ENCODE peak calls at places on chromosomes 3 and 15, in four cellular contexts. T is HCT116, G is MM.1S, C is astrocyte. P is an unnamed sample.

GRCh38 chr15:70023064-70023768 is 74.5 kb downstream of the TLE3 start:
- DNase-seq in T (peak), G (peak), C (peak), P (peak)

GRCh38 chr3:56612146-56612545 is 55.2 kb downstream of the CCDC66 start:
- DNase-seq in T (no peak), G (no peak), C (no peak), P (no peak)

GRCh38 chr3:70824078-70824477 is 511.6 kb upstream of the MDFIC2 start:
- DNase-seq in T (no peak), G (no peak), C (peak), P (no peak)

GRCh38 chr3:31448035-31448881 is 84.5 kb upstream of the STT3B start:
- DNase-seq in T (peak), G (peak), C (no peak), P (no peak)

GRCh38 chr3:176514297-176514696 is 683.0 kb downstream of the TBL1XR1 start:
- DNase-seq in T (peak), G (peak), C (peak), P (peak)

GRCh38 chr3:143482106-143483088 is 362.8 kb downstream of the CHST2 start:
- DNase-seq in T (no peak), G (no peak), C (peak), P (no peak)

GRCh38 chr3:29611252-29611651 is 330.4 kb downstream of the RBMS3 start:
- DNase-seq in T (no peak), G (no peak), C (no peak), P (no peak)

GRCh38 chr3:132347095-132347494 is 29.9 kb downstream of the ACP3 start:
- DNase-seq in T (no peak), G (no peak), C (peak), P (no peak)

GRCh38 chr3:151434151-151434890 is 26.5 kb downstream of the IGSF10 start:
- DNase-seq in T (no peak), G (no peak), C (peak), P (peak)

GRCh38 chr3:32414527-32415202 is 23.0 kb downstream of the CMTM7 start:
- DNase-seq in T (no peak), G (peak), C (peak), P (no peak)

GRCh38 chr15:84968301-84968700 is 13.4 kb upstream of the PDE8A start:
- DNase-seq in T (no peak), G (no peak), C (no peak), P (no peak)

GRCh38 chr15:34370129-34370528 is 3.1 kb upstream of the LPCAT4 start:
- DNase-seq in T (no peak), G (no peak), C (no peak), P (no peak)

GRCh38 chr15:101110681-101111569 is 140.9 kb downstream of the CHSY1 start:
- DNase-seq in T (no peak), G (no peak), C (no peak), P (no peak)

GRCh38 chr15:73937726-73938125 is 11.5 kb downstream of the LOXL1 start:
- DNase-seq in T (no peak), G (no peak), C (no peak), P (no peak)

GRCh38 chr3:169929830-169930519 is 18.6 kb downstream of the SAMD7 start:
- DNase-seq in T (peak), G (peak), C (no peak), P (no peak)

GRCh38 chr15:98715401-98715800 is 67.1 kb downstream of the IGF1R start:
- DNase-seq in T (no peak), G (no peak), C (no peak), P (no peak)

GRCh38 chr3:46695177-46695961 is 1.9 kb upstream of the ALS2CL start:
- DNase-seq in T (no peak), G (peak), C (no peak), P (no peak)

GRCh38 chr15:61364871-61365270 is 135.8 kb upstream of the RORA start:
- DNase-seq in T (no peak), G (no peak), C (no peak), P (no peak)

GRCh38 chr3:140388525-140388924 is 289.3 kb upstream of the TRIM42 start:
- DNase-seq in T (no peak), G (no peak), C (no peak), P (no peak)

GRCh38 chr15:95559875-95560394 is 770.6 kb upstream of the NR2F2 start:
- DNase-seq in T (peak), G (no peak), C (peak), P (peak)

GRCh38 chr3:70973558-70973957 is 610.0 kb downstream of the FOXP1 start:
- DNase-seq in T (no peak), G (no peak), C (peak), P (peak)

GRCh38 chr3:142226474-142226873 is 1.1 kb upstream of the GK5 start:
- DNase-seq in T (no peak), G (no peak), C (no peak), P (peak)

GRCh38 chr15:88621789-88622604 is 857 bp downstream of the AEN start:
- DNase-seq in T (no peak), G (peak), C (peak), P (no peak)

GRCh38 chr3:172647823-172648222 is 63.0 kb downstream of the NCEH1 start:
- DNase-seq in T (peak), G (no peak), C (no peak), P (no peak)

GRCh38 chr15:70339551-70340517 is 242.1 kb upstream of the TLE3 start:
- DNase-seq in T (no peak), G (no peak), C (peak), P (no peak)

GRCh38 chr3:187521546-187521945 is 148.6 kb downstream of the SST start:
- DNase-seq in T (no peak), G (no peak), C (no peak), P (no peak)

GRCh38 chr15:78629031-78629715 is 8.4 kb upstream of the CHRNA3 start:
- DNase-seq in T (no peak), G (no peak), C (no peak), P (no peak)

GRCh38 chr3:110234831-110235230 is 836.8 kb upstream of the NECTIN3 start:
- DNase-seq in T (no peak), G (no peak), C (no peak), P (no peak)

DNA sequence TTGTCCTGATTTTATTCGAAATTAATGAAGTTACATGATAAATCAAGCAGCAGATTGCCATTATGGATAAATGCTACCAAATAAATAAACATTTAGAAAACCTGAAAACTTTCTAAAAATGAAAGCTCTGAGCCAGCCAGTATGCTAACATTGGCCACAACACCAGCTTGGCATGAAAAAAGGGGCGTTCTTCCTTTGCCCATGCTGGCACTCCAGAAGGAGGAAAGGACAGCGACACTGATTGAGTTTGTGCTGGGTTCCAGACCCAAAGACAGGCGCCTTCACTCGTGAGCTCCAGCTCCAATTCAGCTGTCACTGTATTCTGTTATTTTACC is 5.1 kb downstream of the STIMATE start:
- DNase-seq in T (no peak), G (no peak), C (no peak), P (no peak)
- H3K27ac ChIP-seq in T (no peak), G (no peak), C (no peak), P (no peak)

GRCh38 chr3:55405436-55405835 is 81.7 kb downstream of the WNT5A start:
- DNase-seq in T (no peak), G (no peak), C (no peak), P (no peak)
- TF ChIP-seq CTCF in T (no peak), G (peak), C (peak), P (peak)

GRCh38 chr3:45559560-45560118 is 34.9 kb upstream of the LIMD1 start:
- DNase-seq in T (no peak), G (no peak), C (no peak), P (no peak)

GRCh38 chr3:45558431-45558830 is 36.1 kb upstream of the LIMD1 start:
- DNase-seq in T (no peak), G (no peak), C (no peak), P (no peak)

GRCh38 chr3:45562027-45562426 is 32.5 kb upstream of the LIMD1 start:
- DNase-seq in T (no peak), G (no peak), C (no peak), P (no peak)

GRCh38 chr3:45557886-45558285 is 36.7 kb upstream of the LIMD1 start:
- DNase-seq in T (no peak), G (no peak), C (no peak), P (no peak)

DNA sequence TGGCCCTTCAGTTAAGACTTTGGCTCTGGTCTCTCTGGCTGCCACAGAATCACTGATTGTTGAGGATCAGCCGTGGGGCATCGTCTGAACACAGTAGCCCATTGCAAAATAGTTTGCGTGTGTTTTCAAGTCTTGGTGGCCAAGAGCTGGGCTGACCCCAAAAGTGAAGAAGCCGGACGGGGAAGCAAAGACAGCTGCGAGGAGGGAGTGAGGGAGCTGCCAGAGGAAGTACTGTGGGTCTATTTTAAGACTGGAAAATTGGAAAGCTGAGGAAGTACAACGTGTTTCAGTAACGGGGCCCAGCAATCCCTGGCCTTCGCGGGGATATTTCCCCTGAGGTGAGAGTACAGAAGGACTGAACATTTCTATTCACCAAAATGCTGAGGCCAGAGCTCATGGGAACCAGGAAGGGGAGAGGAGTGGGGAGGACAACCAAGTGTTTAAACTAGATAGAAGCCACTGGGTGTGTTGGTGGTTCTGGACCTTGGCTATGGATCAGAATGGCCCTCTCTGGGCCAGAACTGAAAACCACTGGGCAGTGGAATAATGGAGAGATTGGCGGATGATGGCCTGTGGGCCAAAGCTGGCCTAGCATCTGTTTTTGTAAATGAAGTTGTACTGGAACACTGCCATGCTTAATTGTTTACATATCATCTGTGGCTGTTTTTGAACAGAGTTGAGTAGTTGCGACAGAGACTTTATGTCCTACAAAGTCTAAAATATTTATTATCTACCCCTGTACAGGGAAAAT is 34.1 kb upstream of the LIMD1 start:
- DNase-seq in T (no peak), G (no peak), C (no peak), P (no peak)
- H3K27ac ChIP-seq in T (no peak), G (no peak), C (no peak), P (no peak)

GRCh38 chr15:56251315-56252091 is 7.8 kb upstream of the RFX7 start:
- DNase-seq in T (no peak), G (no peak), C (no peak), P (no peak)
- TF ChIP-seq CTCF in T (no peak), G (no peak), C (no peak), P (no peak)

DNA sequence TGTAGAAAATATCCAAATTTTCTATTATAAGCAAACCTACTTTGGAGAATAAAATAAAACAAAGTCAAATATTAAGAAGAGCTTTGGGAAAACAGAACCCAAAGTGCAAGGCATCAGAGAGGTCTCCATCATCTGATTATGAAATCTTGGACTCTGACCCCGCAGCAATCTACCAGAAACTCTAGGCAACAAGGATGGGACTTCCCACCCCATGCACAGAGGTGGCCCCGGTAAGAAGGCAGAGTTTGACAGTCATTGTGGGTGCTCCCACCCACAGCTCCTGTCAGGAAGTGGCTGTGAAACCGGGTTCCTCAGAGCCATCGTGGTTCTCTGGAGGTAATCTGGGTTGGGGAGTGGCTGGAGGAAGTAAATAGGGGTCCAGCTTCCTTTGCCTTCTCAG is 37.0 kb upstream of the TJP1 start:
- DNase-seq in T (no peak), G (no peak), C (no peak), P (no peak)
- H3K27ac ChIP-seq in T (no peak), G (no peak), C (peak), P (no peak)

DNA sequence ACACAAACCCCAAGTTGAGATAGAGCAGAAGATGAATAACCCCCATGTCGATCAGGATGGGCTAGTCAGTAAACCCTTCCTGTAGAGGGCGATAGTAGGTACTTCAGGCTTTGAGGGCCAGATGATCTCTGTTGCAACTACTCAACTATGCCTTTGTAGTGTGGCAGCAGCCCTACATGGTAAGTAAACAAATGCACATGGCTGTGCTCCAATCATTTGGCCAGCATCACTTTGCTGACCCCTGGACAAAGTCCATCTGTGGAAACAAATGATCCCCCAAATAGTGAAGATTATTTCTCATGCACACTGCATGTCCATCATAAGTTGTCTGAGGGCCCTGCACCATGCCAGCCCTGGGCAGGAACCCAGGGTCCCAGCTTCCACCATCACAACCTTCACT is 402.2 kb upstream of the PROK2 start:
- DNase-seq in T (no peak), G (no peak), C (no peak), P (no peak)
- TF ChIP-seq CTCF in T (peak), G (no peak), C (no peak), P (no peak)

GRCh38 chr15:79978260-79978659 is 7.3 kb upstream of the BCL2A1 start:
- DNase-seq in T (no peak), G (no peak), C (no peak), P (no peak)
- H3K27ac ChIP-seq in T (no peak), G (peak), C (no peak), P (no peak)